ENCODE peak calls at places on chromosome 22, in four cellular contexts. T, H, F and K are unnamed samples.

GRCh38 chr22:37410174-37411055 is 16.9 kb downstream of the ELFN2 start:
- DNase-seq in T (no peak), H (no peak), F (no peak), K (no peak)

GRCh38 chr22:48758905-48759875 is 1068.5 kb downstream of the BRD1 start:
- DNase-seq in T (no peak), H (no peak), F (no peak), K (no peak)

GRCh38 chr22:49037701-49038245 is 789.9 kb downstream of the BRD1 start:
- DNase-seq in T (no peak), H (no peak), F (no peak), K (no peak)

GRCh38 chr22:26825960-26826359 is 168.6 kb downstream of the MIAT start:
- DNase-seq in T (no peak), H (no peak), F (no peak), K (no peak)

GRCh38 chr22:49011379-49011768 is 816.3 kb downstream of the BRD1 start:
- DNase-seq in T (no peak), H (no peak), F (no peak), K (no peak)

GRCh38 chr22:48823941-48824340 is 1003.7 kb downstream of the BRD1 start:
- DNase-seq in T (no peak), H (no peak), F (no peak), K (no peak)

GRCh38 chr22:27112273-27112672 is 454.9 kb downstream of the MIAT start:
- DNase-seq in T (no peak), H (no peak), F (peak), K (no peak)

GRCh38 chr22:45154383-45154782 is 9.3 kb upstream of the NUP50 start:
- DNase-seq in T (no peak), H (no peak), F (no peak), K (no peak)

GRCh38 chr22:49011769-49012598 is 815.7 kb downstream of the BRD1 start:
- DNase-seq in T (no peak), H (no peak), F (no peak), K (no peak)

GRCh38 chr22:28864878-28865596 is 18.3 kb upstream of the ZNRF3 start:
- DNase-seq in T (no peak), H (no peak), F (peak), K (no peak)

GRCh38 chr22:25697978-25698377 is 44.0 kb upstream of the MYO18B start:
- DNase-seq in T (no peak), H (no peak), F (no peak), K (no peak)

GRCh38 chr22:27154717-27155116 is 497.3 kb downstream of the MIAT start:
- DNase-seq in T (no peak), H (peak), F (no peak), K (no peak)

GRCh38 chr22:40178417-40179409 is 988 bp downstream of the TNRC6B start:
- DNase-seq in T (no peak), H (no peak), F (peak), K (no peak)

GRCh38 chr22:43438666-43439347 is 27.0 kb downstream of the MPPED1 start:
- DNase-seq in T (no peak), H (no peak), F (no peak), K (no peak)

GRCh38 chr22:48670747-48671146 is 1156.9 kb downstream of the BRD1 start:
- DNase-seq in T (no peak), H (no peak), F (no peak), K (no peak)

GRCh38 chr22:38172489-38173155 is 9.0 kb downstream of the PLA2G6 start:
- DNase-seq in T (no peak), H (no peak), F (peak), K (no peak)

DNA sequence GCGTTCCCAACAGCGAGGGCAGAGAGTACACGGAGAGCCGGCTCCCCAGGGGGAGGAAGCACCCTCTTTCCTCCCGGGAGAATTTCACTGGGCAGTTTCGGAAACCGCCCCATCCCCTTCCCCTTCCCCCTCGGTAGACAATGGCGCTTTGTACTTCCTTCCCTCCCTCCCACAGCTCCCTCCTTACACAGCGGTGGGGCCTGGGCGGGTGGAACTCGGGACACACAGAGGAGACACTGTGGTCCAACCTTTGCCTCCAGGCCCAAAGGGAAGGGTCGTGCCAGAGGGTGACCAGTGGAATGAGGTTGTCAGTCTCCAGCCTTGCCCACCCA is 4.3 kb downstream of the SMTN start:
- DNase-seq in T (no peak), H (no peak), F (no peak), K (no peak)
- TF ChIP-seq TCF7L2 in T (no peak), H (no peak), F (no peak), K (no peak)

GRCh38 chr22:46763051-46763705 is 728 bp downstream of the TBC1D22A start:
- DNase-seq in T (no peak), H (peak), F (no peak), K (no peak)

GRCh38 chr22:46761539-46762237 is 762 bp upstream of the TBC1D22A start:
- DNase-seq in T (no peak), H (no peak), F (no peak), K (no peak)

GRCh38 chr22:46761017-46761416 is 1.4 kb upstream of the TBC1D22A start:
- DNase-seq in T (no peak), H (no peak), F (no peak), K (no peak)

GRCh38 chr22:46764140-46764680 is 1.8 kb downstream of the TBC1D22A start:
- DNase-seq in T (no peak), H (no peak), F (no peak), K (no peak)

DNA sequence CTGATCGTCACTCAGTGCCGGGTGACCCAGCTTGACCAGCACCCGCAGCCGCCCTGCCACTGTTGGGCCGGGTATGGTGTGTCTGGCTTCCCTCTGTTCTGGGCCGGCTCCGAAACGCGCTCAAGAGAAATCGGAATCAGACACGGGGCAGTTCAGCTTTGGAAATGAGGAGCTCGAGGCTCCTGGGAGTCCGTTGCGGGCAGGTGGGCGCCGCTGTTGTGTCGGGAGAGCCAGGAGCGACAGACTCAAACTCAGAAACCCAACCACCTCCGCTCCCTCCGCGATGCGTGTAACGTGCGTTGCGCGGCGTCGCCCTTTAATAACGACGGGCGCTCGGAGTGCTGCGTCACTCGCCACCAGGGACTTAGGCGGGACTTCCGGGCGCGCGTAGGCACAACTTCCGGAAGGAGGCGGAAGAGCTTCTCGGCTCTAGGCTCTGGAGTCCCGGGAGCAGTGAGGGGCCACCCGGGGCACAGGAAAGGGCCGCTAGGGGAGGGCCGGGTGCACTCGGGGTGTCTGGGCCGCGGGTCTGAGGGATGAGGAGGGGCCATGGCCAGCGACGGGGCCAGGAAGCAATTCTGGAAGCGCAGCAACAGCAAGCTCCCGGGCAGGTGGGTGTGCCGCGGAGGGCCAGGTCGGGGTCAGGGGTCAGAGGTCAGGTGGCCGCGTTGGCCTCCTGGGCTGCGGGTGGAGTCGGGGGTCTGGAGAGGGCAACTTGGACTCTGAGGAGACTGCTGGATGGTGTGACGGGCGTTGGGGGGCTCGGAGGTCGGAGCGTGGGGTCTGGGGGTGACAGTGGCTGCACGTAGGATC is at the start of gene TBC1D22A:
- DNase-seq in T (peak), H (peak), F (peak), K (peak)
- TF ChIP-seq REST in T (no peak), H (no peak), F (no peak), K (no peak)

GRCh38 chr22:23894710-23895598 is 771 bp downstream of the MIF start:
- DNase-seq in T (peak), H (peak), F (peak), K (peak)
- TF ChIP-seq TCF7L2 in T (peak), H (no peak), F (no peak), K (peak)

GRCh38 chr22:20904008-20904979 is 12.9 kb upstream of the CRKL start:
- DNase-seq in T (peak), H (peak), F (peak), K (peak)

GRCh38 chr22:20906387-20906767 is 10.8 kb upstream of the CRKL start:
- DNase-seq in T (no peak), H (no peak), F (no peak), K (no peak)

GRCh38 chr22:20903093-20903492 is 14.1 kb upstream of the CRKL start:
- DNase-seq in T (no peak), H (no peak), F (no peak), K (no peak)

GRCh38 chr22:20904980-20905355 is 12.2 kb upstream of the CRKL start:
- DNase-seq in T (no peak), H (no peak), F (no peak), K (no peak)

GRCh38 chr22:20905415-20906386 is 11.5 kb upstream of the CRKL start:
- DNase-seq in T (no peak), H (peak), F (no peak), K (no peak)
- TF ChIP-seq REST in T (no peak), H (no peak), F (no peak), K (no peak)

GRCh38 chr22:33382427-33382826 is 324.2 kb upstream of the SYN3 start:
- DNase-seq in T (no peak), H (no peak), F (no peak), K (no peak)

GRCh38 chr22:33381531-33382406 is 323.6 kb upstream of the SYN3 start:
- DNase-seq in T (no peak), H (no peak), F (no peak), K (no peak)

GRCh38 chr22:33385611-33386010 is 327.4 kb upstream of the SYN3 start:
- DNase-seq in T (no peak), H (no peak), F (no peak), K (no peak)

GRCh38 chr22:33379836-33380235 is 321.7 kb upstream of the SYN3 start:
- DNase-seq in T (no peak), H (no peak), F (no peak), K (no peak)

GRCh38 chr22:33380789-33381530 is 322.8 kb upstream of the SYN3 start:
- DNase-seq in T (no peak), H (no peak), F (no peak), K (no peak)
- TF ChIP-seq TCF7L2 in T (no peak), H (no peak), F (no peak), K (no peak)

GRCh38 chr22:50308597-50308935 is 1.1 kb upstream of the PLXNB2 start:
- DNase-seq in T (no peak), H (peak), F (peak), K (no peak)

GRCh38 chr22:50305393-50305657 is 2.1 kb downstream of the PLXNB2 start:
- DNase-seq in T (no peak), H (no peak), F (no peak), K (no peak)

GRCh38 chr22:50305658-50306566 is 1.5 kb downstream of the PLXNB2 start:
- DNase-seq in T (peak), H (peak), F (no peak), K (peak)

GRCh38 chr22:50307891-50308596 is 598 bp upstream of the PLXNB2 start:
- DNase-seq in T (no peak), H (no peak), F (no peak), K (no peak)

GRCh38 chr22:50306753-50307749 is at the start of gene PLXNB2:
- DNase-seq in T (peak), H (peak), F (peak), K (no peak)
- TF ChIP-seq REST in T (no peak), H (no peak), F (no peak), K (no peak)

GRCh38 chr22:29914991-29915390 is 32.0 kb downstream of the MTMR3 start:
- DNase-seq in T (no peak), H (no peak), F (no peak), K (no peak)
- TF ChIP-seq TCF7L2 in T (no peak), H (no peak), F (no peak), K (no peak)

DNA sequence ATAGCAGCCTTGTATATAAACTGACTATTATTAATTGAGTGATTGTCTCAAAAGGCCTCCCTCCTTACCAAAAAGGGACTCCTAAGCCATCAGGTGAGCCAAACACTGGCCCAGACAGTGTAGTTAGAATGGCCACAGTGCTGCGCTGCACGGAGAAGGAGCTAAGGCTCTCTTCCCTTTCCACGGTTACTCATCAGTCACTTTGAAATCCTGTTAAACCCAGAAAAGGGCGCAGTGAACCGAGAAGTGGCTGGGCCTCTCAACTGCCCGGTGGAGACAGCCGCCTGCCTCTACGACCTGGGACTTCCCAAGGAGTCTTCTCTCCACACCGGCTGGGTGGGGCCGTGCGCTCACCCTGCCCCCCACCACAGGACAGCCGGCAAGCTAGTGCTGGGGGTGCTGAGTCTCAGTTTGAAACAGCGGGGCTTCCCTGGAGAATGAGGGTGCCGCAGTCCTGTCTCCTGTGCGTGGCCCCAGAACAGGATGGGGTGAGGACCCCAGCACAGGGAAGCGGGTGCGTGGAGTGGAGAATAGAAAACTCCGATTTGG is 1.3 kb downstream of the MYH9 start:
- DNase-seq in T (no peak), H (no peak), F (no peak), K (no peak)
- TF ChIP-seq REST in T (no peak), H (no peak), F (no peak), K (no peak)